ENCODE peak calls at places on chromosome 10, in five cellular contexts. One of them, this sample, is unnamed.

GRCh38 chr10:28678687-28679457 is 1.6 kb downstream of the BAMBI start:
- DNase-seq in substantia nigra: no peak
- DNase-seq in psoas muscle: no peak
- DNase-seq in kidney glomerular epithelial cell: peak; percentile 31
- DNase-seq in stimulated activated CD4-positive, alpha-beta T cell treated with anti-CD3 and anti-CD28 coated beads, Interleukin-2, amount 100 ng/mL, for 24 hours: no peak
- DNase-seq in this sample: no peak

GRCh38 chr10:133368153-133368552 is 5.0 kb downstream of the ECHS1 start:
- DNase-seq in substantia nigra: no peak
- DNase-seq in psoas muscle: no peak
- DNase-seq in kidney glomerular epithelial cell: no peak
- DNase-seq in stimulated activated CD4-positive, alpha-beta T cell treated with anti-CD3 and anti-CD28 coated beads, Interleukin-2, amount 100 ng/mL, for 24 hours: no peak
- DNase-seq in this sample: no peak

GRCh38 chr10:60238408-60239100 is 151.1 kb downstream of the ANK3 start:
- DNase-seq in substantia nigra: no peak
- DNase-seq in psoas muscle: no peak
- DNase-seq in kidney glomerular epithelial cell: peak; percentile 6
- DNase-seq in stimulated activated CD4-positive, alpha-beta T cell treated with anti-CD3 and anti-CD28 coated beads, Interleukin-2, amount 100 ng/mL, for 24 hours: no peak
- DNase-seq in this sample: peak; percentile 18

GRCh38 chr10:123560301-123561144 is 105.6 kb upstream of the GPR26 start:
- DNase-seq in substantia nigra: no peak
- DNase-seq in psoas muscle: no peak
- DNase-seq in kidney glomerular epithelial cell: no peak
- DNase-seq in stimulated activated CD4-positive, alpha-beta T cell treated with anti-CD3 and anti-CD28 coated beads, Interleukin-2, amount 100 ng/mL, for 24 hours: no peak
- DNase-seq in this sample: no peak

GRCh38 chr10:123287594-123288247 is 133.5 kb downstream of the BUB3 start:
- DNase-seq in substantia nigra: no peak
- DNase-seq in psoas muscle: no peak
- DNase-seq in kidney glomerular epithelial cell: peak; percentile 61
- DNase-seq in stimulated activated CD4-positive, alpha-beta T cell treated with anti-CD3 and anti-CD28 coated beads, Interleukin-2, amount 100 ng/mL, for 24 hours: peak; percentile 44
- DNase-seq in this sample: no peak

GRCh38 chr10:10490187-10490980 is 527.3 kb upstream of the CELF2 start:
- DNase-seq in substantia nigra: no peak
- DNase-seq in psoas muscle: no peak
- DNase-seq in kidney glomerular epithelial cell: no peak
- DNase-seq in stimulated activated CD4-positive, alpha-beta T cell treated with anti-CD3 and anti-CD28 coated beads, Interleukin-2, amount 100 ng/mL, for 24 hours: no peak
- DNase-seq in this sample: no peak

GRCh38 chr10:76937056-76937665 is 700.4 kb downstream of the KCNMA1 start:
- DNase-seq in substantia nigra: no peak
- DNase-seq in psoas muscle: no peak
- DNase-seq in kidney glomerular epithelial cell: no peak
- DNase-seq in stimulated activated CD4-positive, alpha-beta T cell treated with anti-CD3 and anti-CD28 coated beads, Interleukin-2, amount 100 ng/mL, for 24 hours: no peak
- DNase-seq in this sample: no peak

GRCh38 chr10:115659616-115660015 is 566.5 kb downstream of the ATRNL1 start:
- DNase-seq in substantia nigra: no peak
- DNase-seq in psoas muscle: no peak
- DNase-seq in kidney glomerular epithelial cell: no peak
- DNase-seq in stimulated activated CD4-positive, alpha-beta T cell treated with anti-CD3 and anti-CD28 coated beads, Interleukin-2, amount 100 ng/mL, for 24 hours: no peak
- DNase-seq in this sample: no peak

GRCh38 chr10:34290412-34291082 is 524.5 kb downstream of the PARD3 start:
- DNase-seq in substantia nigra: no peak
- DNase-seq in psoas muscle: peak; percentile 23
- DNase-seq in kidney glomerular epithelial cell: peak; percentile 66
- DNase-seq in stimulated activated CD4-positive, alpha-beta T cell treated with anti-CD3 and anti-CD28 coated beads, Interleukin-2, amount 100 ng/mL, for 24 hours: no peak
- DNase-seq in this sample: no peak

GRCh38 chr10:29648114-29648982 is 13.6 kb upstream of the SVIL start:
- DNase-seq in substantia nigra: no peak
- DNase-seq in psoas muscle: no peak
- DNase-seq in kidney glomerular epithelial cell: no peak
- DNase-seq in stimulated activated CD4-positive, alpha-beta T cell treated with anti-CD3 and anti-CD28 coated beads, Interleukin-2, amount 100 ng/mL, for 24 hours: peak; percentile 13
- DNase-seq in this sample: no peak

GRCh38 chr10:50991496-50992355 is 82.6 kb upstream of the PRKG1 start:
- DNase-seq in substantia nigra: no peak
- DNase-seq in psoas muscle: peak; percentile 58
- DNase-seq in kidney glomerular epithelial cell: no peak
- DNase-seq in stimulated activated CD4-positive, alpha-beta T cell treated with anti-CD3 and anti-CD28 coated beads, Interleukin-2, amount 100 ng/mL, for 24 hours: no peak
- DNase-seq in this sample: no peak

GRCh38 chr10:70362357-70362756 is 20.1 kb downstream of the LRRC20 start:
- DNase-seq in substantia nigra: no peak
- DNase-seq in psoas muscle: no peak
- DNase-seq in kidney glomerular epithelial cell: no peak
- DNase-seq in stimulated activated CD4-positive, alpha-beta T cell treated with anti-CD3 and anti-CD28 coated beads, Interleukin-2, amount 100 ng/mL, for 24 hours: no peak
- DNase-seq in this sample: no peak

GRCh38 chr10:71766717-71767419 is 6.5 kb downstream of the VSIR start:
- DNase-seq in substantia nigra: no peak
- DNase-seq in psoas muscle: peak; percentile 80
- DNase-seq in kidney glomerular epithelial cell: peak; percentile 99
- DNase-seq in stimulated activated CD4-positive, alpha-beta T cell treated with anti-CD3 and anti-CD28 coated beads, Interleukin-2, amount 100 ng/mL, for 24 hours: no peak
- DNase-seq in this sample: no peak

GRCh38 chr10:35027567-35027966 is 62.6 kb downstream of the CUL2 start:
- DNase-seq in substantia nigra: no peak
- DNase-seq in psoas muscle: no peak
- DNase-seq in kidney glomerular epithelial cell: no peak
- DNase-seq in stimulated activated CD4-positive, alpha-beta T cell treated with anti-CD3 and anti-CD28 coated beads, Interleukin-2, amount 100 ng/mL, for 24 hours: no peak
- DNase-seq in this sample: no peak

GRCh38 chr10:78977761-78978305 is 90.9 kb upstream of the ZMIZ1 start:
- DNase-seq in substantia nigra: no peak
- DNase-seq in psoas muscle: peak; percentile 63
- DNase-seq in kidney glomerular epithelial cell: peak; percentile 95
- DNase-seq in stimulated activated CD4-positive, alpha-beta T cell treated with anti-CD3 and anti-CD28 coated beads, Interleukin-2, amount 100 ng/mL, for 24 hours: no peak
- DNase-seq in this sample: no peak